ENCODE peak calls at places on chromosome 6, in nine cellular contexts. H, E, R, G, O, F, I, C and N are unnamed samples.

GRCh38 chr6:52361945-52362442 is at the start of gene PAQR8:
- DNase-seq in H (peak; percentile 52), E (peak; percentile 69), R (peak; percentile 78), G (peak; percentile 70), O (peak; percentile 81), F (peak; percentile 75), I (peak; percentile 75), C (peak; percentile 93), N (peak; percentile 98)

GRCh38 chr6:169902604-169903003 is 151.2 kb downstream of the ERMARD start:
- DNase-seq in H (no peak), E (no peak), R (no peak), G (no peak), O (no peak), F (no peak), I (no peak), C (no peak), N (no peak)

GRCh38 chr6:32933661-32934085 is 7.2 kb downstream of the HLA-DMB start:
- DNase-seq in H (peak; percentile 78), E (peak; percentile 53), R (peak; percentile 60), G (peak; percentile 79), O (peak; percentile 79), F (peak; percentile 64), I (peak; percentile 92), C (peak; percentile 94), N (peak; percentile 86)

GRCh38 chr6:1901556-1901955 is 291.8 kb downstream of the FOXC1 start:
- DNase-seq in H (peak; percentile 40), E (no peak), R (no peak), G (no peak), O (no peak), F (no peak), I (no peak), C (no peak), N (no peak)

GRCh38 chr6:43306086-43306485 is 2.5 kb downstream of the CRIP3 start:
- DNase-seq in H (no peak), E (no peak), R (no peak), G (no peak), O (no peak), F (no peak), I (no peak), C (no peak), N (no peak)

GRCh38 chr6:148524976-148525375 is 182.3 kb downstream of the SASH1 start:
- DNase-seq in H (peak; percentile 90), E (no peak), R (no peak), G (no peak), O (no peak), F (no peak), I (no peak), C (no peak), N (no peak)

GRCh38 chr6:47722178-47722577 is 23.8 kb downstream of the ADGRF4 start:
- DNase-seq in H (no peak), E (no peak), R (no peak), G (no peak), O (no peak), F (no peak), I (no peak), C (no peak), N (no peak)

GRCh38 chr6:133254552-133255228 is 13.5 kb downstream of the EYA4 start:
- DNase-seq in H (peak; percentile 29), E (no peak), R (no peak), G (no peak), O (no peak), F (no peak), I (no peak), C (no peak), N (peak; percentile 26)

GRCh38 chr6:31597006-31597405 is 4.2 kb upstream of the NCR3 start:
- DNase-seq in H (peak; percentile 30), E (no peak), R (no peak), G (no peak), O (no peak), F (no peak), I (no peak), C (no peak), N (no peak)

GRCh38 chr6:85354761-85355618 is 94.9 kb upstream of the NT5E start:
- DNase-seq in H (peak; percentile 81), E (peak; percentile 30), R (peak; percentile 9), G (peak; percentile 21), O (peak; percentile 75), F (peak; percentile 40), I (peak; percentile 48), C (peak; percentile 96), N (peak; percentile 74)

GRCh38 chr6:33896391-33897192 is 92.8 kb upstream of the MLN start:
- DNase-seq in H (peak; percentile 7), E (no peak), R (no peak), G (no peak), O (no peak), F (no peak), I (no peak), C (no peak), N (peak; percentile 58)

GRCh38 chr6:3628143-3628840 is 123.2 kb downstream of the PXDC1 start:
- DNase-seq in H (no peak), E (no peak), R (no peak), G (no peak), O (no peak), F (no peak), I (no peak), C (peak; percentile 65), N (no peak)

GRCh38 chr6:90110971-90111370 is 185.7 kb downstream of the BACH2 start:
- DNase-seq in H (no peak), E (no peak), R (peak; percentile 54), G (peak; percentile 46), O (no peak), F (peak; percentile 63), I (no peak), C (no peak), N (no peak)

GRCh38 chr6:142002825-142003405 is 129.8 kb upstream of the GJE1 start:
- DNase-seq in H (no peak), E (no peak), R (no peak), G (no peak), O (no peak), F (no peak), I (no peak), C (no peak), N (no peak)

GRCh38 chr6:27830212-27830664 is 82.0 kb downstream of the OR2B2 start:
- DNase-seq in H (peak; percentile 41), E (no peak), R (no peak), G (no peak), O (no peak), F (no peak), I (no peak), C (no peak), N (no peak)

GRCh38 chr6:111764238-111765182 is 108.7 kb downstream of the FYN start:
- DNase-seq in H (peak; percentile 73), E (peak; percentile 33), R (peak; percentile 35), G (peak; percentile 47), O (no peak), F (peak; percentile 60), I (peak; percentile 80), C (no peak), N (no peak)

GRCh38 chr6:5054427-5054873 is 30.7 kb upstream of the PPP1R3G start:
- DNase-seq in H (peak; percentile 50), E (no peak), R (no peak), G (no peak), O (no peak), F (no peak), I (no peak), C (no peak), N (no peak)

GRCh38 chr6:135995160-135995898 is 143.8 kb downstream of the PDE7B start:
- DNase-seq in H (peak; percentile 89), E (no peak), R (no peak), G (no peak), O (no peak), F (no peak), I (no peak), C (no peak), N (peak; percentile 59)